ENCODE peak calls at places on chromosomes 5 and 9, in four cellular contexts. F is cardiac muscle cell; Q is amygdala; G is stimulated activated CD4-positive, alpha-beta T cell treated with anti-CD3 and anti-CD28 coated beads, TNF-alpha, amount 100 ng/mL, for 24 hours. P is an unnamed sample.
A peak's percentile ranks its signal among the peaks of the same experiment; 100 is the strongest.

GRCh38 chr9:98326402-98327248 is 71.2 kb upstream of the TBC1D2 start:
- DNase-seq in F (no peak), Q (no peak), G (no peak), P (no peak)

GRCh38 chr5:72347801-72348305 is 27.7 kb downstream of the PTCD2 start:
- DNase-seq in F (no peak), Q (no peak), G (no peak), P (no peak)

GRCh38 chr9:112852741-112853505 is 37.8 kb downstream of the SLC46A2 start:
- DNase-seq in F (no peak), Q (peak; percentile 71), G (no peak), P (no peak)

GRCh38 chr5:39482098-39482497 is 57.3 kb upstream of the DAB2 start:
- DNase-seq in F (no peak), Q (no peak), G (no peak), P (no peak)

GRCh38 chr5:168020522-168021294 is 270.7 kb upstream of the WWC1 start:
- DNase-seq in F (no peak), Q (no peak), G (no peak), P (no peak)

GRCh38 chr9:8078641-8079140 is 279.1 kb upstream of the DMAC1 start:
- DNase-seq in F (no peak), Q (no peak), G (no peak), P (no peak)

GRCh38 chr9:34547960-34548603 is 25.3 kb upstream of the ENHO start:
- DNase-seq in F (peak; percentile 81), Q (peak; percentile 81), G (no peak), P (no peak)

GRCh38 chr5:63262191-63262981 is 683.8 kb downstream of the LRRC70 start:
- DNase-seq in F (no peak), Q (no peak), G (no peak), P (no peak)

GRCh38 chr9:127423934-127424668 is at the start of gene ZNF79:
- DNase-seq in F (peak; percentile 94), Q (peak; percentile 92), G (peak; percentile 81), P (peak; percentile 88)

GRCh38 chr5:38601133-38601842 is 44.8 kb upstream of the LIFR start:
- DNase-seq in F (no peak), Q (no peak), G (no peak), P (no peak)

P was measured in activated T-helper 9 cell treated with anti-CD3 and anti-CD28 coated beads, Interleukin-2, amount 50 U/mL, for 16 hours.